ENCODE peak calls at places on chromosomes 3 and 15, in seven cellular contexts. Y, J, A, P, H, B and M are unnamed samples.

GRCh38 chr15:98951004-98951403 is 56.6 kb downstream of the PGPEP1L start:
- DNase-seq in Y (no peak), J (no peak), A (no peak), P (no peak), H (no peak), B (no peak), M (no peak)

GRCh38 chr3:67291287-67292252 is 293.5 kb downstream of the KBTBD8 start:
- DNase-seq in Y (no peak), J (no peak), A (no peak), P (no peak), H (no peak), B (no peak), M (no peak)

GRCh38 chr3:186783731-186784515 is 546 bp downstream of the EIF4A2 start:
- DNase-seq in Y (peak), J (peak), A (no peak), P (peak), H (peak), B (peak), M (peak)

GRCh38 chr15:81106560-81106959 is 27.5 kb upstream of the CFAP161 start:
- DNase-seq in Y (peak), J (peak), A (peak), P (peak), H (peak), B (peak), M (peak)

GRCh38 chr3:40057077-40057476 is 247.7 kb downstream of the MYRIP start:
- DNase-seq in Y (no peak), J (no peak), A (no peak), P (peak), H (no peak), B (no peak), M (no peak)

GRCh38 chr15:70322051-70322668 is 224.4 kb upstream of the TLE3 start:
- DNase-seq in Y (no peak), J (no peak), A (peak), P (no peak), H (no peak), B (no peak), M (no peak)

GRCh38 chr3:121749276-121750086 is at the start of gene GOLGB1:
- DNase-seq in Y (peak), J (peak), A (peak), P (peak), H (peak), B (peak), M (peak)

GRCh38 chr3:168154101-168154500 is 58.4 kb upstream of the GOLIM4 start:
- DNase-seq in Y (no peak), J (no peak), A (no peak), P (no peak), H (no peak), B (peak), M (no peak)

GRCh38 chr3:177306252-177306651 is 109.0 kb upstream of the TBL1XR1 start:
- DNase-seq in Y (no peak), J (no peak), A (no peak), P (no peak), H (peak), B (peak), M (no peak)

GRCh38 chr3:113557374-113557773 is 25.0 kb downstream of the SIDT1 start:
- DNase-seq in Y (no peak), J (no peak), A (no peak), P (peak), H (peak), B (peak), M (no peak)

GRCh38 chr3:142072851-142073250 is 76.5 kb downstream of the TFDP2 start:
- DNase-seq in Y (no peak), J (no peak), A (no peak), P (no peak), H (no peak), B (no peak), M (no peak)

GRCh38 chr15:78076231-78077052 is 1.1 kb downstream of the TBC1D2B start:
- DNase-seq in Y (no peak), J (no peak), A (no peak), P (no peak), H (peak), B (no peak), M (peak)

GRCh38 chr3:57796261-57796660 is 40.2 kb downstream of the SLMAP start:
- DNase-seq in Y (no peak), J (no peak), A (no peak), P (no peak), H (no peak), B (no peak), M (no peak)

GRCh38 chr3:190083631-190084030 is 37.1 kb downstream of the P3H2 start:
- DNase-seq in Y (no peak), J (no peak), A (no peak), P (no peak), H (peak), B (no peak), M (peak)

GRCh38 chr3:67610458-67610857 is 44.0 kb downstream of the SUCLG2 start:
- DNase-seq in Y (no peak), J (no peak), A (no peak), P (peak), H (peak), B (peak), M (no peak)

GRCh38 chr3:141105828-141106628 is 54.9 kb downstream of the SPSB4 start:
- DNase-seq in Y (peak), J (peak), A (peak), P (peak), H (peak), B (peak), M (peak)

GRCh38 chr3:55486101-55486856 is 827 bp downstream of the WNT5A start:
- DNase-seq in Y (peak), J (no peak), A (no peak), P (peak), H (peak), B (peak), M (peak)

GRCh38 chr3:197183582-197183981 is 114.8 kb downstream of the DLG1 start:
- DNase-seq in Y (no peak), J (no peak), A (no peak), P (no peak), H (no peak), B (no peak), M (no peak)

GRCh38 chr15:49982586-49982985 is 136.4 kb downstream of the ATP8B4 start:
- DNase-seq in Y (no peak), J (no peak), A (no peak), P (no peak), H (peak), B (peak), M (no peak)

GRCh38 chr3:14534379-14535191 is 5.6 kb downstream of the GRIP2 start:
- DNase-seq in Y (no peak), J (no peak), A (no peak), P (no peak), H (no peak), B (no peak), M (peak)

GRCh38 chr3:156459434-156459833 is 95.5 kb downstream of the SSR3 start:
- DNase-seq in Y (no peak), J (no peak), A (no peak), P (no peak), H (no peak), B (no peak), M (no peak)

GRCh38 chr15:43133429-43134156 is at the start of gene TMEM62:
- DNase-seq in Y (peak), J (peak), A (peak), P (peak), H (peak), B (peak), M (peak)

GRCh38 chr15:64895285-64896065 is 16.2 kb upstream of the ANKDD1A start:
- DNase-seq in Y (no peak), J (peak), A (peak), P (peak), H (peak), B (peak), M (no peak)

GRCh38 chr15:62775932-62776331 is 266.6 kb upstream of the TPM1 start:
- DNase-seq in Y (no peak), J (no peak), A (no peak), P (no peak), H (no peak), B (no peak), M (no peak)

GRCh38 chr3:36362973-36363372 is 17.3 kb upstream of the STAC start:
- DNase-seq in Y (no peak), J (no peak), A (no peak), P (no peak), H (peak), B (peak), M (no peak)

GRCh38 chr3:21020681-21021080 is 730.3 kb downstream of the ZNF385D start:
- DNase-seq in Y (no peak), J (no peak), A (no peak), P (no peak), H (no peak), B (no peak), M (no peak)

GRCh38 chr3:22373182-22373581 is 622.2 kb upstream of the ZNF385D start:
- DNase-seq in Y (no peak), J (no peak), A (no peak), P (no peak), H (no peak), B (no peak), M (no peak)

GRCh38 chr15:63940956-63941620 is 105.2 kb downstream of the DAPK2 start:
- DNase-seq in Y (no peak), J (no peak), A (no peak), P (no peak), H (no peak), B (no peak), M (peak)

GRCh38 chr3:15527031-15527459 is 5.5 kb upstream of the COLQ start:
- DNase-seq in Y (peak), J (no peak), A (no peak), P (no peak), H (peak), B (peak), M (peak)

GRCh38 chr3:17115186-17115585 is 230.4 kb downstream of the PLCL2 start:
- DNase-seq in Y (no peak), J (no peak), A (no peak), P (no peak), H (peak), B (peak), M (no peak)

GRCh38 chr3:64908292-64908691 is 220.5 kb upstream of the ADAMTS9 start:
- DNase-seq in Y (peak), J (no peak), A (no peak), P (no peak), H (no peak), B (no peak), M (no peak)

GRCh38 chr15:80160570-80161156 is 7.9 kb downstream of the FAH start:
- DNase-seq in Y (no peak), J (no peak), A (peak), P (peak), H (peak), B (peak), M (no peak)

GRCh38 chr15:74178326-74179100 is 5.0 kb downstream of the ISLR start:
- DNase-seq in Y (peak), J (no peak), A (no peak), P (no peak), H (no peak), B (no peak), M (peak)

GRCh38 chr15:75138016-75138999 is 63.4 kb upstream of the C15orf39 start:
- DNase-seq in Y (no peak), J (no peak), A (no peak), P (peak), H (peak), B (peak), M (no peak)

GRCh38 chr3:100779475-100779874 is 70.2 kb downstream of the TFG start:
- DNase-seq in Y (no peak), J (no peak), A (no peak), P (no peak), H (no peak), B (no peak), M (no peak)

GRCh38 chr15:41899854-41900442 is 6.1 kb upstream of the SPTBN5 start:
- DNase-seq in Y (no peak), J (no peak), A (no peak), P (no peak), H (no peak), B (no peak), M (no peak)

GRCh38 chr3:133914839-133915600 is 19.3 kb upstream of the RAB6B start:
- DNase-seq in Y (no peak), J (no peak), A (no peak), P (no peak), H (no peak), B (no peak), M (no peak)

GRCh38 chr3:133905376-133905775 is 9.7 kb upstream of the RAB6B start:
- DNase-seq in Y (no peak), J (no peak), A (no peak), P (no peak), H (no peak), B (no peak), M (no peak)

GRCh38 chr3:133915685-133916639 is 20.3 kb upstream of the RAB6B start:
- DNase-seq in Y (no peak), J (no peak), A (no peak), P (no peak), H (peak), B (peak), M (no peak)

DNA sequence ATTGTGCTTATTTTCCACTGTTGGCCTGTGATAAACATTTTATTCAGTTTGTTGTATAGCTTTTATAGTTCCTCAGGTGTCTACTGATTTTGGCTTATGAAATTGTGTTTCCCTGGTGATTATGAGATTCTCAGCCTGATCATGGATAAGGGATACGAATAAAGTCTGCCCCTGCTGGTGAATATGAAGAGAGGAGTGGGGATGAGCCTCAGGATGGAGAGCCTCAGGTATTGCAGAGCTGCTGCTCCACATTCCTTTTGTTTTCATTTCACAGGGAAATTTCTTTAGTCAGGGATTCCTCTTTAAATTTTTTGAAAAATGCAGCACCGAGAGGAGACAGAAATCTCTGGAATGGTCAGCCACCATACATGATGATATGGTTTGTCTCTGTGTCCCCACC is 14.7 kb upstream of the RAB6B start:
- DNase-seq in Y (no peak), J (no peak), A (no peak), P (no peak), H (peak), B (no peak), M (no peak)
- TF ChIP-seq CTCF in Y (no peak), J (no peak), A (no peak), P (peak), H (peak), B (peak), M (peak)

DNA sequence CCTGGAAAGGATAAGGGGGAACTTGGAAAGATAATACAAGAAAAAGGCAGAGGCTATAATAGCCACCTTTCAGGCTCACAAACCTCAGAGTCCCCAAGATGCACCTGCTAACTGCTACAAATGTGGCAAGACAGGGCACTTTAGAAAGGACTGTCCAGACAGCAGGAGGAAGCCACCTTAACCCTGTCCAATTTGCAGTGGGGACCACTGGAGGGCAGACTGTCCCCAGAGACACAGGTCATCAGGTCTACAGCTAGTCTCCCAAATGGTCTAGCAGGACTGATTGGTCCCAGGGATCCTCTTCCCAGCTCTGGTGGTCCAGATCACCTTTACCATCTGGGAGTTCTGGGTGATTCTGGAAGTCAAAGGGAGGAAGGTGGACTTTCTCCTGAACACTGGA is 882.5 kb upstream of the GBE1 start:
- DNase-seq in Y (no peak), J (no peak), A (no peak), P (no peak), H (peak), B (no peak), M (no peak)
- TF ChIP-seq CTCF in Y (no peak), J (no peak), A (no peak), P (no peak), H (peak), B (no peak), M (no peak)

GRCh38 chr15:69075467-69075866 is 61.0 kb downstream of the NOX5 start:
- DNase-seq in Y (no peak), J (no peak), A (no peak), P (no peak), H (peak), B (peak), M (no peak)

GRCh38 chr15:69074843-69075224 is 60.3 kb downstream of the NOX5 start:
- DNase-seq in Y (no peak), J (no peak), A (no peak), P (no peak), H (peak), B (peak), M (no peak)

GRCh38 chr15:69071265-69071664 is 56.8 kb downstream of the NOX5 start:
- DNase-seq in Y (no peak), J (no peak), A (no peak), P (no peak), H (no peak), B (no peak), M (no peak)

GRCh38 chr15:69078638-69079037 is 64.1 kb downstream of the NOX5 start:
- DNase-seq in Y (no peak), J (no peak), A (no peak), P (no peak), H (no peak), B (no peak), M (no peak)

DNA sequence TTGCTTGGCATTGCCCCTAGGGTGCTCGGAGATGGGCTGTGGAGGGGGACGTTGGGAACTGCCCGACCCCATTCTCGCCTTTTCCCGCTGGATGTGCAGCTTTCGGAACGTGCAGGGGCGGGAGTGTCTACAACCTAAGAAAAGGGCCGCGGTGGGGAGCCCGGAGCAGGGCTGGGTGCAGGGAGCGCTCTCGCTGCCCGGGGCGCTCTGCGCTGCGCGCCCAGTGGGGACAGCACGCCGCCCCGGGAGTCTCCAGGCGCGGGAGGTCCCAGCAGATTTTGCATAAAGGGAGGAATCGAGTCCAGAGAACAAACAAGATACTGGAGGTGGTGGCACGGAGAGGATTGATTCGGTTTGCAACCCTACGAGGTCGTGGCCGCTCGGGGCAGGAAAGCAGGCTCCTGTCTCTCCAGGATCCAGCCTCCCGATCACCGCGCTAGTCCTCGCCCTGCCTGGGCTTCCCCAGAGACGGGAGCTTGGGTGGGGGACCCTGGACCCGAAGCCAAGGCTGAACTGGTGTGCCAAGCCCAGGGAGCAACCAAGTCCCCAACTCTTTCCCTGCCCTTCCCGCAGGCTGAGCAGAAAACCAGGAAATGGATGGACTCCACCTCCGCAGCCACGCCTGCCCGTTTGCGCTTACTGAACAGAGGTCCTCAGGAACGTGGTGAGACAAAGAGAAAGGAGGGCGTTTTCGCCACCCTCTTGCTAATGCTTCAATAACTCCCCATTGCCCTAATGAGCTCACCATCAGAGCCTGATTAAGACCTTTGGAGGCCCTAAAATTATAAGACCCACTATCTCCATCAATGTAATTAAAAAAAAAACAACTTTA is 59.7 kb downstream of the NOX5 start:
- DNase-seq in Y (peak), J (no peak), A (no peak), P (peak), H (peak), B (peak), M (peak)
- TF ChIP-seq CTCF in Y (no peak), J (no peak), A (no peak), P (peak), H (no peak), B (peak), M (no peak)

GRCh38 chr3:51535146-51536019 is 3.1 kb upstream of the RAD54L2 start:
- DNase-seq in Y (no peak), J (no peak), A (no peak), P (no peak), H (no peak), B (no peak), M (no peak)

DNA sequence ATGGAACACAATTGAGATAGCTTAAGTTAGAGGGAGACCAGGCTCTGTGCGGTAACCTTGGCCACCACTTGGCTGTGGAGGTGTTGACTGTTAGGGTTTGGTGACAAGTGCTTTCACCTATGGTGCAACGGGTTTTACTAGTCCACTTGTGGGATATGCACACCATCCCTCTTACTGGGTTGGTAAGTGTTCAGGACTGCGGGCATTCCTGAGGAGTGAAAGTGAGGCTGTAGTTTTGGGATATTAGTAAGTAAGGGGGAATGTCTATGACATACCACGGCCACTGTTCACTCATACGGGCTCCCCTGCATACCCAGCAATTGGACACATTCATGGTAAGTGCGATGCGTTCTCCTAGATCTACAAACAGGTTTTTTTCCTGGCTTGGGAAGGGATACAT is 8.0 kb upstream of the RAD54L2 start:
- DNase-seq in Y (no peak), J (no peak), A (no peak), P (no peak), H (no peak), B (no peak), M (no peak)
- TF ChIP-seq CTCF in Y (no peak), J (no peak), A (no peak), P (no peak), H (no peak), B (no peak), M (no peak)

GRCh38 chr3:38611866-38612265 is 37.6 kb downstream of the SCN5A start:
- DNase-seq in Y (no peak), J (no peak), A (no peak), P (no peak), H (no peak), B (no peak), M (no peak)
- TF ChIP-seq CTCF in Y (no peak), J (no peak), A (no peak), P (no peak), H (no peak), B (no peak), M (no peak)

GRCh38 chr15:79130535-79131130 is 40.1 kb upstream of the RASGRF1 start:
- DNase-seq in Y (no peak), J (no peak), A (no peak), P (no peak), H (no peak), B (no peak), M (no peak)
- TF ChIP-seq CTCF in Y (no peak), J (no peak), A (peak), P (no peak), H (peak), B (peak), M (peak)

GRCh38 chr15:72272997-72273352 is 621 bp upstream of the PARP6 start:
- DNase-seq in Y (no peak), J (no peak), A (no peak), P (no peak), H (no peak), B (no peak), M (no peak)
- TF ChIP-seq CTCF in Y (no peak), J (no peak), A (no peak), P (no peak), H (no peak), B (no peak), M (no peak)

GRCh38 chr3:157905885-157906284 is 200.3 kb downstream of the SHOX2 start:
- DNase-seq in Y (no peak), J (no peak), A (no peak), P (no peak), H (no peak), B (no peak), M (no peak)

GRCh38 chr3:157906627-157907026 is 199.6 kb downstream of the SHOX2 start:
- DNase-seq in Y (no peak), J (no peak), A (no peak), P (peak), H (peak), B (peak), M (no peak)
- TF ChIP-seq CTCF in Y (no peak), J (no peak), A (no peak), P (peak), H (peak), B (peak), M (no peak)